ENCODE peak calls at places on chromosomes 1 and 21, in seven cellular contexts. Q, V, A, O, F, I and U are unnamed samples.

GRCh38 chr1:111895017-111895416 is 94.5 kb downstream of the KCND3 start:
- DNase-seq in Q (no peak), V (no peak), A (no peak), O (no peak), F (no peak), I (no peak), U (no peak)

GRCh38 chr1:58749646-58750045 is 34.2 kb downstream of the JUN start:
- DNase-seq in Q (no peak), V (no peak), A (no peak), O (no peak), F (no peak), I (no peak), U (no peak)

GRCh38 chr1:16032388-16033100 is 10.7 kb downstream of the CLCNKA start:
- DNase-seq in Q (peak), V (peak), A (peak), O (peak), F (peak), I (peak), U (peak)

GRCh38 chr1:233587958-233588799 is 25.7 kb upstream of the KCNK1 start:
- DNase-seq in Q (no peak), V (no peak), A (no peak), O (no peak), F (no peak), I (no peak), U (no peak)

GRCh38 chr21:23881783-23882182 is 1725.5 kb downstream of the MRPL39 start:
- DNase-seq in Q (no peak), V (no peak), A (no peak), O (no peak), F (no peak), I (no peak), U (no peak)

GRCh38 chr1:207779008-207779407 is 27.2 kb downstream of the CD46 start:
- DNase-seq in Q (no peak), V (no peak), A (no peak), O (no peak), F (no peak), I (no peak), U (no peak)

GRCh38 chr1:27760411-27760810 is 12.6 kb upstream of the STX12 start:
- DNase-seq in Q (no peak), V (no peak), A (no peak), O (no peak), F (no peak), I (no peak), U (no peak)

GRCh38 chr21:44569861-44570517 is 3.5 kb upstream of the KRTAP10-4 start:
- DNase-seq in Q (no peak), V (peak), A (no peak), O (no peak), F (no peak), I (no peak), U (no peak)

GRCh38 chr1:2914702-2915101 is 106.6 kb upstream of the ACTRT2 start:
- DNase-seq in Q (no peak), V (no peak), A (no peak), O (no peak), F (no peak), I (no peak), U (no peak)

GRCh38 chr1:40770296-40771070 is 13.1 kb upstream of the KCNQ4 start:
- DNase-seq in Q (no peak), V (peak), A (no peak), O (no peak), F (no peak), I (no peak), U (no peak)

GRCh38 chr1:195717651-195718050 is 890.6 kb downstream of the KCNT2 start:
- DNase-seq in Q (no peak), V (no peak), A (no peak), O (no peak), F (no peak), I (no peak), U (no peak)

GRCh38 chr1:51969038-51969705 is 21.3 kb downstream of the RAB3B start:
- DNase-seq in Q (no peak), V (no peak), A (no peak), O (no peak), F (no peak), I (no peak), U (no peak)

GRCh38 chr1:161791889-161792655 is 26.0 kb downstream of the ATF6 start:
- DNase-seq in Q (no peak), V (no peak), A (no peak), O (no peak), F (no peak), I (no peak), U (no peak)

GRCh38 chr1:55375617-55376258 is 160.6 kb upstream of the USP24 start:
- DNase-seq in Q (peak), V (no peak), A (peak), O (no peak), F (no peak), I (peak), U (peak)

GRCh38 chr1:224450956-224451350 is 16.4 kb upstream of the WDR26 start:
- DNase-seq in Q (no peak), V (no peak), A (no peak), O (no peak), F (no peak), I (no peak), U (no peak)

GRCh38 chr1:51336004-51336403 is 5.6 kb upstream of the TTC39A start:
- DNase-seq in Q (no peak), V (no peak), A (no peak), O (no peak), F (no peak), I (no peak), U (no peak)

GRCh38 chr1:105865546-105865945 is 1190.9 kb upstream of the PRMT6 start:
- DNase-seq in Q (no peak), V (no peak), A (no peak), O (no peak), F (no peak), I (no peak), U (no peak)

GRCh38 chr1:47791879-47792608 is 205.1 kb downstream of the TRABD2B start:
- DNase-seq in Q (no peak), V (no peak), A (no peak), O (no peak), F (no peak), I (no peak), U (no peak)

GRCh38 chr1:225907341-225907740 is 16.7 kb downstream of the PYCR2 start:
- DNase-seq in Q (no peak), V (no peak), A (no peak), O (no peak), F (no peak), I (no peak), U (no peak)

GRCh38 chr21:38839370-38839681 is 33.6 kb downstream of the ETS2 start:
- DNase-seq in Q (no peak), V (no peak), A (no peak), O (no peak), F (no peak), I (no peak), U (no peak)

GRCh38 chr1:201100169-201100930 is 11.9 kb downstream of the CACNA1S start:
- DNase-seq in Q (no peak), V (no peak), A (no peak), O (no peak), F (no peak), I (no peak), U (no peak)

GRCh38 chr1:8598783-8599182 is 218.7 kb downstream of the RERE start:
- DNase-seq in Q (no peak), V (no peak), A (no peak), O (no peak), F (peak), I (no peak), U (no peak)

GRCh38 chr1:54153548-54154439 is 994 bp upstream of the CDCP2 start:
- DNase-seq in Q (no peak), V (peak), A (no peak), O (no peak), F (peak), I (no peak), U (no peak)

GRCh38 chr1:194295690-194296089 is 1109.3 kb upstream of the B3GALT2 start:
- DNase-seq in Q (no peak), V (no peak), A (no peak), O (no peak), F (no peak), I (no peak), U (peak)

GRCh38 chr1:119676571-119677206 is 28.6 kb upstream of the ZNF697 start:
- DNase-seq in Q (no peak), V (peak), A (no peak), O (no peak), F (peak), I (no peak), U (no peak)

GRCh38 chr1:43582162-43582566 is 51.5 kb downstream of the PTPRF start:
- DNase-seq in Q (peak), V (no peak), A (peak), O (peak), F (no peak), I (no peak), U (peak)

GRCh38 chr1:156193208-156193487 is 756 bp upstream of the SLC25A44 start:
- DNase-seq in Q (no peak), V (no peak), A (no peak), O (no peak), F (no peak), I (no peak), U (no peak)

GRCh38 chr1:220012259-220012658 is 34.0 kb downstream of the EPRS1 start:
- DNase-seq in Q (no peak), V (no peak), A (no peak), O (no peak), F (no peak), I (no peak), U (no peak)

GRCh38 chr1:21624577-21625389 is 44.4 kb downstream of the RAP1GAP start:
- DNase-seq in Q (no peak), V (no peak), A (no peak), O (no peak), F (peak), I (no peak), U (peak)

GRCh38 chr1:114428083-114428754 is 82.8 kb downstream of the TRIM33 start:
- DNase-seq in Q (no peak), V (no peak), A (no peak), O (no peak), F (no peak), I (peak), U (peak)

GRCh38 chr1:41622859-41623732 is 138.6 kb upstream of the EDN2 start:
- DNase-seq in Q (no peak), V (peak), A (no peak), O (no peak), F (no peak), I (no peak), U (no peak)

GRCh38 chr1:8348777-8349472 is 31.0 kb downstream of the SLC45A1 start:
- DNase-seq in Q (peak), V (no peak), A (peak), O (peak), F (peak), I (peak), U (no peak)

GRCh38 chr1:21022279-21023040 is 154.2 kb downstream of the EIF4G3 start:
- DNase-seq in Q (peak), V (peak), A (no peak), O (peak), F (no peak), I (no peak), U (peak)

GRCh38 chr1:193614817-193615216 is 428.4 kb upstream of the B3GALT2 start:
- DNase-seq in Q (no peak), V (no peak), A (no peak), O (no peak), F (no peak), I (no peak), U (no peak)

GRCh38 chr21:25733859-25734653 is 648 bp downstream of the ATP5PF start:
- DNase-seq in Q (peak), V (no peak), A (peak), O (no peak), F (peak), I (no peak), U (peak)

GRCh38 chr1:247535402-247535801 is 838 bp downstream of the OR2C3 start:
- DNase-seq in Q (no peak), V (no peak), A (no peak), O (no peak), F (no peak), I (no peak), U (no peak)

GRCh38 chr1:171251741-171252300 is 3.5 kb downstream of the FMO1 start:
- DNase-seq in Q (peak), V (no peak), A (no peak), O (peak), F (peak), I (no peak), U (peak)

GRCh38 chr1:65606426-65606825 is 186.0 kb downstream of the LEPR start:
- DNase-seq in Q (no peak), V (no peak), A (no peak), O (no peak), F (no peak), I (no peak), U (no peak)

GRCh38 chr1:64956241-64956640 is 10.1 kb downstream of the JAK1 start:
- DNase-seq in Q (peak), V (no peak), A (no peak), O (no peak), F (no peak), I (no peak), U (no peak)

GRCh38 chr1:24155011-24155782 is 12.3 kb upstream of the IL22RA1 start:
- DNase-seq in Q (peak), V (no peak), A (no peak), O (no peak), F (no peak), I (no peak), U (no peak)